ENCODE peak calls at places on chromosome X, in seven cellular contexts. D is lower leg skin, Y is IMR-90, Z is CD14-positive monocyte, A is neural crest cell, M is heart right ventricle, H is pancreas. L is an unnamed sample.

GRCh38 chrX:17654116-17654515 is 83.2 kb upstream of the SCML1 start:
- DNase-seq in Z (no peak), Y (no peak), A (no peak), H (no peak), M (no peak), D (no peak), L (no peak)

GRCh38 chrX:22699591-22700091 is 300.1 kb upstream of the DDX53 start:
- DNase-seq in D (no peak), A (no peak), H (no peak), M (no peak), Y (peak), Z (no peak), L (no peak)

GRCh38 chrX:26851981-26852380 is 611.2 kb downstream of the PPP4R3C start:
- DNase-seq in D (no peak), A (no peak), M (no peak), Y (no peak), Z (no peak), H (no peak), L (no peak)

GRCh38 chrX:13373027-13373806 is 53.4 kb upstream of the ATXN3L start:
- DNase-seq in A (no peak), M (no peak), Z (no peak), H (no peak), Y (peak), D (no peak), L (no peak)

GRCh38 chrX:29348288-29348687 is 761.0 kb downstream of the IL1RAPL1 start:
- DNase-seq in M (no peak), Y (peak), Z (no peak), D (no peak), A (no peak), H (no peak), L (no peak)

GRCh38 chrX:71619193-71619592 is 882 bp upstream of the CXCR3 start:
- DNase-seq in M (no peak), A (no peak), Z (no peak), H (no peak), D (no peak), Y (no peak), L (peak)

GRCh38 chrX:18098704-18099103 is 122.0 kb downstream of the BEND2 start:
- DNase-seq in D (no peak), Z (no peak), A (no peak), H (no peak), Y (no peak), M (peak), L (no peak)

GRCh38 chrX:146278381-146278780 is 460.8 kb downstream of the SLITRK2 start:
- DNase-seq in A (no peak), Z (no peak), Y (no peak), H (no peak), D (no peak), M (no peak), L (no peak)

GRCh38 chrX:12372111-12372510 is 233.8 kb downstream of the FRMPD4 start:
- DNase-seq in Y (peak), D (no peak), A (no peak), H (no peak), M (no peak), Z (no peak), L (no peak)

GRCh38 chrX:124223524-124223923 is 108.9 kb upstream of the TEX13D start:
- DNase-seq in Z (no peak), H (no peak), Y (no peak), M (no peak), A (peak), D (no peak), L (no peak)
- TF ChIP-seq CTCF in Z (no peak), H (no peak), Y (no peak), M (no peak), A (no peak), D (no peak), L (no peak)

GRCh38 chrX:82041034-82041433 is 839.1 kb downstream of the SH3BGRL start:
- DNase-seq in A (no peak), H (no peak), Y (no peak), D (no peak), Z (no peak), M (no peak), L (no peak)

GRCh38 chrX:82038793-82039192 is 836.9 kb downstream of the SH3BGRL start:
- DNase-seq in H (no peak), M (no peak), A (no peak), D (no peak), Z (no peak), Y (no peak), L (no peak)
- TF ChIP-seq CTCF in H (no peak), M (no peak), A (no peak), D (no peak), Z (no peak), Y (no peak), L (no peak)

DNA sequence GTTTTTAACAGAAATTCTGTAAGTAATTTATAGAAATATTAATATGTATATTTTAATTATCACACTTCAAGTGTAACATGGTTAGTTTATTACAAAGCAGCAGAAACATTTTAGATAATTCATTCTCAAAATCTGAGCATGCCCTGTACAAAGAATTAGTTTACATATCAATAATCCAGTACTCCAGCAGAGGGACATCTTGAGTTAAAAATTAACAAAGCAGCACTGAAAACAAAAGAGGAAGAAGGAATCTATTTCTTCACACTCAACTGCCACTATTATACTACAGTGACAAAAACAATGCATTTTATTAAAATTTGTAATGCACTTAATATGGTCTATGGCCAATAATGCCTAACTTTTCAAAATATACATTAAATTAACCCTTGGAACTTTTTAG is 179.1 kb upstream of the KLHL4 start:
- DNase-seq in H (no peak), A (no peak), M (no peak), Y (peak), D (no peak), Z (no peak), L (no peak)
- TF ChIP-seq CTCF in H (peak), A (peak), M (peak), Y (peak), D (no peak), Z (no peak), L (no peak)

GRCh38 chrX:41002021-41002420 is 83.2 kb upstream of the USP9X start:
- DNase-seq in H (no peak), D (peak), Z (no peak), M (no peak), A (no peak), Y (no peak), L (no peak)
- TF ChIP-seq CTCF in H (no peak), D (no peak), Z (no peak), M (no peak), A (no peak), Y (no peak), L (no peak)

GRCh38 chrX:57451426-57452020 is 140.3 kb upstream of the ZXDB start:
- DNase-seq in A (no peak), D (no peak), M (no peak), Z (no peak), Y (no peak), H (no peak), L (no peak)

DNA sequence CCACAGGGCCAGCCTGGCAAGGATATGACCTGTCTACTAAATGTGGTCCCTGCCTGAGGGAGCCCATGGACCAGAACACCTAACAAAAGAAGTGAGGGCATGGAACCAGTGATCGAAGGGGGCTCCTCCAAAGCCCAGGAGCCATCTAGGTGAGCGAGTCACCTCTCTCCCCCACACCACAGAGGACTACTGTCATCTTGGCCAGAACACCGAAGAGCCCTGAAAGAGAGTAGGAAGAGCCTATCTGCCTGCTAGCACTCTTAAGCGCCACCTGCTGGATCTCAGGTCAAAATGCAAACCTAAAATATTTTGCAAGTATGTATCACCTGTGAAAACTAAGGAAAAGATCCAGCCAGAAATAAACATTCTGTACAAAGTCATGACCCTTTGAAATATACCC is 137.9 kb upstream of the ZXDB start:
- DNase-seq in H (no peak), A (no peak), D (no peak), Y (peak), M (no peak), Z (no peak), L (no peak)
- TF ChIP-seq CTCF in H (peak), A (peak), D (no peak), Y (peak), M (peak), Z (peak), L (no peak)

GRCh38 chrX:134908235-134908834 is 82.5 kb upstream of the SMIM10 start:
- DNase-seq in H (no peak), M (no peak), A (no peak), Z (no peak), D (no peak), Y (peak), L (no peak)
- TF ChIP-seq CTCF in H (no peak), M (no peak), A (peak), Z (no peak), D (no peak), Y (peak), L (no peak)

DNA sequence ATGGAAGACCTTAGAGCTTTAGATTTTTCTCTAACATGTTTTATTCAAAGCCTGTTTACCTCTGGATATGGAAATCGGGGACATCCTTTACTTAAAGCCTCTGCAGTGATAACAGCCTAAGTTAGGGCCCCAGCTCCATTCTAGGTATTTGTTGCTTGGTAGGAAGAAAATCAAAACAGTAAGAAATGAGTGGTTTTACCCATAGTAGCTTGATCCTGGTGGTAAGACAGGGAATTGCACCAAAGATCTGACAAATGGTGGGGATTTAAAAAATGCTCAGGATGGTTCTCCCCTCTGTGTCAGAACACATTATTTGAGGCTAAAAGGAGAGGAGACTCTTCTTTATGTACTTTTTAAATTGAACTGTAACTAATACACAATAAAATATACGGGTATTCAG is 52.4 kb downstream of the AFF2 start:
- DNase-seq in A (no peak), M (no peak), D (no peak), Y (no peak), H (no peak), Z (no peak), L (no peak)
- TF ChIP-seq CTCF in A (peak), M (no peak), D (no peak), Y (peak), H (no peak), Z (peak), L (no peak)

GRCh38 chrX:78199851-78200250 is 60.4 kb upstream of the TAF9B start:
- DNase-seq in H (no peak), D (no peak), A (no peak), Z (no peak), M (no peak), Y (peak), L (no peak)
- TF ChIP-seq CTCF in H (no peak), D (no peak), A (peak), Z (peak), M (peak), Y (peak), L (peak)

DNA sequence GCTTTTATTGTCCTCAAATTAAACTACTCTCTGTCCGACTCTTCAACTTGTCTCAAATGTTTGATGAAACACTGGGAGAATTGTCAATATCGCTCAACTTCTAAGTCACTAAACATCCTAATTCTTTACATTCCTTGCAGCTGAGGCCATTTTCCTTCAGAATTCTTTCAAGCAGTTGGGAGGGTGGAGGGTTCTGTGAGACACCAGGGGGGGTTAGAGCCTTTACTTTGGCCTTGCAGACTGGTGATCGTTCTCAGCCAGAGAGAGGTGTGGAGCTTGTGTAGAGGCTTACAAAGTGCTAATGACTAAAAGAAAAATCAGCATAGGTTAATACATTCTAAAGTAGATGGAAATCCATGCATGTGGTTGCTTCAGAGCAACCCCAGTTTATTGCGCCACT is 21.3 kb upstream of the SOX3 start:
- DNase-seq in Y (peak), A (no peak), M (no peak), H (no peak), D (no peak), Z (no peak), L (no peak)
- TF ChIP-seq CTCF in Y (no peak), A (no peak), M (no peak), H (no peak), D (no peak), Z (no peak), L (no peak)

L was measured in natural killer cell.